ENCODE peak calls at places on chromosomes 7 and 10, in nine cellular contexts. W is A549, A is pancreas, N is astrocyte of the spinal cord, G is fibroblast of mammary gland, J is HepG2, D is WTC11, F is nephron progenitor cell, H is Panc1. K is an unnamed sample.

GRCh38 chr10:48343871-48344598 is 37.6 kb downstream of the MAPK8 start:
- DNase-seq in W (no peak), A (peak), N (no peak), G (peak), J (no peak), D (no peak), F (no peak), H (no peak), K (no peak)

GRCh38 chr7:75776295-75776971 is 4.4 kb upstream of the CCL26 start:
- DNase-seq in W (no peak), A (no peak), N (peak), G (peak), J (no peak), D (no peak), F (no peak), H (peak), K (peak)

GRCh38 chr10:116753759-116754158 is 11.4 kb upstream of the HSPA12A start:
- DNase-seq in W (no peak), A (no peak), N (no peak), G (peak), J (no peak), D (no peak), F (no peak), H (no peak), K (no peak)

GRCh38 chr10:11782793-11783557 is 40.2 kb upstream of the PROSER2 start:
- DNase-seq in W (peak), A (no peak), N (peak), G (peak), J (peak), D (no peak), F (peak), H (peak), K (no peak)

GRCh38 chr7:2609001-2609411 is 22.8 kb upstream of the TTYH3 start:
- DNase-seq in W (peak), A (no peak), N (peak), G (peak), J (peak), D (peak), F (no peak), H (no peak), K (no peak)

GRCh38 chr7:128974241-128974934 is 36.7 kb downstream of the IRF5 start:
- DNase-seq in W (no peak), A (no peak), N (no peak), G (peak), J (no peak), D (no peak), F (no peak), H (no peak), K (no peak)

GRCh38 chr7:151404216-151405011 is 5.4 kb downstream of the WDR86 start:
- DNase-seq in W (peak), A (no peak), N (peak), G (peak), J (no peak), D (no peak), F (no peak), H (no peak), K (peak)

GRCh38 chr7:593324-594115 is 73.9 kb upstream of the PDGFA start:
- DNase-seq in W (no peak), A (no peak), N (no peak), G (no peak), J (no peak), D (no peak), F (no peak), H (no peak), K (peak)

GRCh38 chr10:86286591-86287421 is 79.8 kb downstream of the GRID1 start:
- DNase-seq in W (no peak), A (no peak), N (no peak), G (no peak), J (no peak), D (no peak), F (no peak), H (no peak), K (no peak)

GRCh38 chr7:138000081-138000701 is 1.7 kb downstream of the CREB3L2 start:
- DNase-seq in W (no peak), A (peak), N (peak), G (peak), J (peak), D (peak), F (peak), H (no peak), K (peak)

GRCh38 chr7:117072620-117073118 is 119.4 kb downstream of the ST7 start:
- DNase-seq in W (no peak), A (peak), N (peak), G (peak), J (no peak), D (no peak), F (no peak), H (no peak), K (no peak)

GRCh38 chr7:139613971-139614411 is 90.5 kb downstream of the CLEC2L start:
- DNase-seq in W (no peak), A (no peak), N (no peak), G (no peak), J (no peak), D (peak), F (no peak), H (no peak), K (no peak)

GRCh38 chr10:132294561-132295320 is 13.0 kb downstream of the STK32C start:
- DNase-seq in W (no peak), A (no peak), N (no peak), G (no peak), J (no peak), D (peak), F (peak), H (no peak), K (peak)

GRCh38 chr7:112212516-112213036 is 6.1 kb downstream of the ZNF277 start:
- DNase-seq in W (no peak), A (no peak), N (no peak), G (no peak), J (no peak), D (no peak), F (no peak), H (no peak), K (no peak)

GRCh38 chr10:111281516-111281915 is 204.7 kb downstream of the ADRA2A start:
- DNase-seq in W (peak), A (no peak), N (no peak), G (peak), J (peak), D (peak), F (no peak), H (no peak), K (no peak)

GRCh38 chr10:73923935-73924598 is 13.1 kb downstream of the PLAU start:
- DNase-seq in W (no peak), A (no peak), N (no peak), G (no peak), J (no peak), D (peak), F (no peak), H (no peak), K (no peak)

GRCh38 chr10:86775056-86775858 is 18.8 kb downstream of the BMPR1A start:
- DNase-seq in W (no peak), A (no peak), N (peak), G (peak), J (peak), D (no peak), F (no peak), H (no peak), K (no peak)

GRCh38 chr7:107579546-107579880 is 533 bp upstream of the BCAP29 start:
- DNase-seq in W (peak), A (no peak), N (no peak), G (no peak), J (peak), D (no peak), F (no peak), H (no peak), K (no peak)

GRCh38 chr7:130009848-130010688 is 41.1 kb downstream of the ZC3HC1 start:
- DNase-seq in W (peak), A (peak), N (peak), G (peak), J (peak), D (no peak), F (no peak), H (peak), K (no peak)

GRCh38 chr7:44325181-44325671 is at the start of gene CAMK2B:
- DNase-seq in W (no peak), A (no peak), N (no peak), G (no peak), J (no peak), D (no peak), F (peak), H (no peak), K (no peak)

GRCh38 chr10:34920578-34920977 is 105.5 kb upstream of the PARD3 start:
- DNase-seq in W (no peak), A (no peak), N (no peak), G (no peak), J (no peak), D (no peak), F (no peak), H (no peak), K (no peak)
- TF ChIP-seq CTCF in W (no peak), A (no peak), N (no peak), G (no peak), J (no peak), D (no peak), F (no peak), H (no peak), K (no peak)

GRCh38 chr10:69383485-69384089 is 33.1 kb downstream of the TACR2 start:
- DNase-seq in W (no peak), A (no peak), N (peak), G (peak), J (peak), D (no peak), F (no peak), H (no peak), K (no peak)
- TF ChIP-seq CTCF in W (peak), A (no peak), N (no peak), G (peak), J (peak), D (no peak), F (no peak), H (no peak), K (no peak)

DNA sequence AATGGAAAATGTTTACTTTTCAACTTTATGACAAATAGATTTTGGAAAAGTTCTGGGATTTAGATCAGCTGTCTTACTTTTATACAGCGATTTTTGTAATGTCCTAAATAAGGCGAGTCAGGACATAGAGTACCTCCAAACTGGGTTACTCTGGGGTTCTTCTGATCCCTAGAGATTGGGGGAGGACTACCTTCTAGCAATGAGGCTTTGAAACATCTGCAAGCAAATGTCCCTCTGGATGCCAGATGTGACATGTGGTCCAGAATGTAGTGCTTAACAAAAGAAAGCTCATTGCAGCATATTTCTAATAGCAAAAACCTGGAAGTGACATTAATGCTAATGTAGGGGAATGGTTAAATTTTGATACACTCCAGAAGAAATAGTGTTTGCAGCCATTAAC is 36.1 kb downstream of the ABRAXAS2 start:
- DNase-seq in W (no peak), A (no peak), N (no peak), G (peak), J (no peak), D (no peak), F (no peak), H (no peak), K (no peak)
- TF ChIP-seq CTCF in W (no peak), A (no peak), N (no peak), G (no peak), J (no peak), D (no peak), F (no peak), H (no peak), K (no peak)

GRCh38 chr10:92640110-92640509 is 47.2 kb downstream of the KIF11 start:
- DNase-seq in W (peak), A (no peak), N (peak), G (peak), J (no peak), D (no peak), F (no peak), H (peak), K (no peak)
- TF ChIP-seq CTCF in W (no peak), A (no peak), N (no peak), G (no peak), J (no peak), D (no peak), F (no peak), H (no peak), K (no peak)

GRCh38 chr7:149799397-149800168 is 26.2 kb upstream of the ZNF467 start:
- DNase-seq in W (no peak), A (peak), N (no peak), G (no peak), J (peak), D (peak), F (peak), H (peak), K (peak)
- TF ChIP-seq CTCF in W (peak), A (peak), N (peak), G (no peak), J (peak), D (peak), F (peak), H (peak), K (peak)

DNA sequence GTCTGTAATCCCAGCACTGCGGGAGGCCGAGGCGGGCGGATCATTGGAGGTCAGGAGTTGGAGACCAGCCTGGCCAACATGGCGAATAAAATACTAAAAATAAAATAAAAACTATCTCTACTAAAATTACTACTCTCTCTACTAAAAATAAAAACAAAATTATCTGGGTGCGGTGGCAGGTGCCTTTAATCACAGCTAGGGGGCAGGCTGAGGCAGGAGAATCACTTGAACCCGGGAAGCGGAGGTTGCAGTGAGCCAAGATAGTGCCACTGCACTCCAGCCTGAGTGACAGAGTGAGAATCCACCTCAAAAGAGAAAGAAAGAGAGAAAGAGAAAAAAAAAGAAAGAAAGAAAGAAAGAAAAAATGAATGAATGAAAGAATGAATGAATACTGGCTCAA is 351.4 kb downstream of the ELMO1 start:
- DNase-seq in W (no peak), A (no peak), N (no peak), G (no peak), J (no peak), D (no peak), F (no peak), H (no peak), K (no peak)
- TF ChIP-seq CTCF in W (no peak), A (no peak), N (no peak), G (no peak), J (no peak), D (peak), F (no peak), H (peak), K (peak)